ENCODE peak calls at places on chromosomes 7 and 10, in eight cellular contexts. M, X, I, K, A, L, C and R are unnamed samples.

GRCh38 chr10:61378865-61379264 is 74.3 kb downstream of the TMEM26 start:
- DNase-seq in C (no peak), M (no peak), A (no peak), L (no peak), X (no peak), I (no peak), K (no peak), R (no peak)

GRCh38 chr10:21991785-21992184 is 11.7 kb downstream of the DNAJC1 start:
- DNase-seq in M (no peak), C (no peak), L (no peak), A (no peak), X (no peak), K (no peak), I (no peak), R (no peak)

GRCh38 chr7:116807011-116807560 is 55.3 kb upstream of the CAPZA2 start:
- DNase-seq in M (no peak), A (no peak), X (no peak), I (no peak), L (no peak), C (no peak), K (no peak), R (no peak)

GRCh38 chr7:99014113-99014985 is 129.6 kb downstream of the SMURF1 start:
- DNase-seq in L (peak), I (peak), M (no peak), K (no peak), C (no peak), X (no peak), A (peak), R (peak)

GRCh38 chr10:32985781-32986350 is 27.8 kb upstream of the ITGB1 start:
- DNase-seq in M (no peak), C (no peak), A (no peak), I (no peak), X (peak), K (no peak), L (no peak), R (no peak)

GRCh38 chr7:63080406-63080805 is 918.2 kb upstream of the ZNF722 start:
- DNase-seq in C (no peak), I (no peak), M (no peak), A (no peak), K (no peak), L (no peak), X (no peak), R (no peak)

GRCh38 chr7:97479740-97480290 is 252.1 kb upstream of the TAC1 start:
- DNase-seq in A (no peak), C (no peak), X (no peak), K (no peak), M (no peak), I (no peak), L (no peak), R (no peak)

GRCh38 chr10:62046522-62047239 is 145.2 kb downstream of the ARID5B start:
- DNase-seq in X (no peak), A (no peak), I (peak), M (peak), L (peak), K (no peak), C (peak), R (no peak)

GRCh38 chr7:76428149-76428823 is 3.5 kb downstream of the ZP3 start:
- DNase-seq in K (no peak), I (no peak), C (no peak), X (no peak), M (no peak), A (no peak), L (no peak), R (no peak)

GRCh38 chr7:72476608-72477305 is 64.6 kb upstream of the CALN1 start:
- DNase-seq in M (no peak), K (no peak), A (no peak), C (no peak), I (no peak), X (no peak), L (no peak), R (no peak)

GRCh38 chr7:100577103-100577502 is 3.4 kb upstream of the SAP25 start:
- DNase-seq in K (no peak), L (no peak), A (no peak), I (no peak), C (no peak), M (no peak), X (no peak), R (no peak)

GRCh38 chr10:51607436-51607835 is 92.0 kb downstream of the CSTF2T start:
- DNase-seq in L (no peak), C (no peak), I (no peak), K (no peak), A (no peak), X (peak), M (no peak), R (no peak)

GRCh38 chr7:11830582-11831382 is 1.2 kb downstream of the THSD7A start:
- DNase-seq in M (no peak), K (no peak), A (no peak), C (no peak), L (no peak), I (no peak), X (no peak), R (no peak)

GRCh38 chr10:48636231-48636630 is 31.4 kb upstream of the ARHGAP22 start:
- DNase-seq in M (no peak), L (no peak), C (no peak), A (no peak), K (no peak), I (no peak), X (no peak), R (no peak)

GRCh38 chr10:48639646-48640045 is 34.8 kb upstream of the ARHGAP22 start:
- DNase-seq in I (no peak), K (no peak), A (no peak), M (no peak), X (no peak), L (no peak), C (no peak), R (no peak)

GRCh38 chr10:48636901-48637300 is 32.0 kb upstream of the ARHGAP22 start:
- DNase-seq in I (no peak), A (no peak), C (no peak), L (no peak), X (no peak), M (no peak), K (no peak), R (no peak)

GRCh38 chr10:48638158-48638557 is 33.3 kb upstream of the ARHGAP22 start:
- DNase-seq in X (no peak), L (no peak), K (no peak), C (no peak), M (no peak), A (no peak), I (no peak), R (no peak)

GRCh38 chr10:48638739-48639527 is 34.1 kb upstream of the ARHGAP22 start:
- DNase-seq in K (no peak), X (no peak), M (no peak), A (no peak), L (no peak), I (no peak), C (no peak), R (no peak)
- H3K27ac ChIP-seq in K (no peak), X (no peak), M (peak), A (no peak), L (no peak), I (no peak), C (peak), R (no peak)

DNA sequence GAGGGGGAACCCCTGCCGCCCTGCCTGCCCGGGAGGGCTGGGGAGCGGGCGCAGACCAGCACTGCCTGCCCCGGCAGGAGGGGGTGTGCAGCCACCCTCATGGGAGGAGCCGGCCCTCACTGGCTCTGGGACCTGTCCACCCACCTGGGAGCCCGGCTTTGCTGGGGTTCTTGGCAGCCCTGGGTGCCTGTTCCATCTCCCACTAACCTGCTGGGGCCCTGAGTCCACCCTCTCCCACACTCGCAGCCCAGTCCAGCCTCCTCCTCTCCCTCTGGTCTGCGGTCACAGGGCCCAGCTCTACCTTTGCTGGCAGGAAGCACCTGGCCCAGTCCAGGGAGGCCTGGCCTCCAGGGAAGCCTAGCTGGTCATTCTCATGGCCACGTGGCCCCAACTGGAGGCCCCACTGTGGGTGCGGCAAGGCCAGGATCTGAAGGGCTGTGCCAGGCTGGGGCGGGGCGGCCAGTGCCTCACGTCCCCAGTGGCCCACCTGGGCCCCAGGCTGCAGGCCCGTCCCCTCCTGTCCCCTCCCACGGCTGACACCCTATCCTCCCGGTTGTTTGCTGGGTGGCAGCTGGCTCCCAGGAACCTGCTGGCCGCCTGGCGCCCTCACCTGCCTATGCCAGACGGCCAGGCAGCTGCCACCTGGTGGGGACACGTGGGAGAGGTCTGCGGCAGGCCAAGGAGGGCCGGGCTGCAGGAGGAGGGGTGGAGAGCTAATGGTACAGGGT is at the start of gene TMEM184A:
- DNase-seq in M (no peak), L (peak), I (no peak), A (peak), X (peak), C (no peak), K (peak), R (peak)
- TF ChIP-seq POLR2A in M (no peak), L (no peak), I (peak), A (peak), X (peak), C (no peak), K (peak), R (no peak)

DNA sequence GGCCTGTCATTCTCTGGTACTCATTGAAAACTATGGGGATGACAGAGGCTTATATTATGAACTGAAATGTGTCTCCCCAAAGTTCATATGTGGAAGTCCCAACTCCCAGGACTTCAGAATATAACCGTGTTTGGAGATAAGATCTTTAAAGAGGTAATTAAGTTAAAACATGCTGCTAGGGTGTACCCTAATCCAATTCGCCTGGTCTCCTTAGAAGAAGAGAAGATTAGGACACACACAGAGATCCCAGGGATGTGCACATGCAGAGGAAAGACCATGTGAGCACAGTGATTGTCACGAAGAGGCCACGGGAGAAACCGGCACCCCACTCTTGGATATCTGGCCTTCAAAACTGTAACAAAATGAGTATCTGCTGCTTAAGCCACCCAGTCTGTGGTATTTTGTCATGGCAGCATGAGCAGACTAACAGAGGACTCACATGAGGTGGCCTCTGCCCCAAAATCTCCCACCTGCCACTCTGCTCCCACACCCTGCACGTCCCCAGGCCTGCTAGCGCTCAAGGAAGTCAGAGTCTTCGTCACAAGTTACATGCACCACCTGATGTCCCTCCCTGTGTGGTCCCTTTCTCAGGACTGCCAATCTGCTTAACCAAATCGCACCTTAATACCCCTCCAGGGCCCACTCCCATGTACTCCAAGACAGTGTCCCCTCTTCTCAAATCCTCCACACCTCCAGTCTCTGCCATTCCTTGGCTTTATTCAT is 26.8 kb downstream of the PLAC9 start:
- DNase-seq in M (no peak), X (no peak), K (no peak), L (no peak), C (no peak), A (no peak), I (no peak), R (no peak)
- H3K27ac ChIP-seq in M (peak), X (peak), K (peak), L (peak), C (no peak), A (peak), I (peak), R (no peak)

GRCh38 chr7:129146237-129146979 is 1.9 kb downstream of the TSPAN33 start:
- DNase-seq in I (no peak), X (no peak), K (no peak), M (no peak), A (peak), C (peak), L (no peak), R (peak)
- TF ChIP-seq POLR2A in I (no peak), X (no peak), K (no peak), M (no peak), A (no peak), C (peak), L (no peak), R (no peak)

GRCh38 chr10:88062798-88063472 is 199.5 kb downstream of the PTEN start:
- DNase-seq in C (no peak), I (no peak), K (no peak), X (no peak), M (no peak), L (peak), A (no peak), R (no peak)
- H3K27ac ChIP-seq in C (peak), I (peak), K (peak), X (peak), M (peak), L (no peak), A (peak), R (peak)